ENCODE peak calls at places on chromosome 21, in four cellular contexts. One of them, this sample, is unnamed.
A peak's percentile ranks its signal among the peaks of the same experiment; 100 is the strongest.

GRCh38 chr21:33685613-33686197 is 43.4 kb downstream of the ITSN1 start:
- DNase-seq in NB4: no peak
- DNase-seq in HepG2: peak; percentile 77
- DNase-seq in A549: no peak
- DNase-seq in this sample: peak; percentile 82

GRCh38 chr21:33949516-33950424 is 34.2 kb upstream of the ATP5PO start:
- DNase-seq in A549: no peak
- DNase-seq in NB4: peak; percentile 15
- DNase-seq in HepG2: no peak
- DNase-seq in this sample: no peak

GRCh38 chr21:27320868-27321267 is 354.0 kb upstream of the ADAMTS5 start:
- DNase-seq in A549: no peak
- DNase-seq in HepG2: no peak
- DNase-seq in NB4: no peak
- DNase-seq in this sample: no peak

GRCh38 chr21:14582934-14583628 is 37.0 kb upstream of the SAMSN1 start:
- DNase-seq in HepG2: no peak
- DNase-seq in NB4: no peak
- DNase-seq in A549: no peak
- DNase-seq in this sample: no peak

GRCh38 chr21:26470361-26471115 is 102.5 kb downstream of the CYYR1 start:
- DNase-seq in NB4: no peak
- DNase-seq in A549: no peak
- DNase-seq in HepG2: no peak
- DNase-seq in this sample: no peak

GRCh38 chr21:15414057-15414456 is 315.7 kb upstream of the USP25 start:
- DNase-seq in HepG2: no peak
- DNase-seq in A549: no peak
- DNase-seq in NB4: no peak
- DNase-seq in this sample: no peak

GRCh38 chr21:30232011-30232410 is 16.1 kb upstream of the CLDN8 start:
- DNase-seq in HepG2: no peak
- DNase-seq in NB4: no peak
- DNase-seq in A549: no peak
- DNase-seq in this sample: no peak

GRCh38 chr21:15495965-15496364 is 233.8 kb upstream of the USP25 start:
- DNase-seq in NB4: no peak
- DNase-seq in HepG2: peak; percentile 7
- DNase-seq in A549: no peak
- DNase-seq in this sample: peak; percentile 43

GRCh38 chr21:27314096-27314495 is 347.2 kb upstream of the ADAMTS5 start:
- DNase-seq in A549: no peak
- DNase-seq in NB4: no peak
- DNase-seq in HepG2: no peak
- DNase-seq in this sample: no peak

GRCh38 chr21:14119038-14119437 is 91.7 kb downstream of the LIPI start:
- DNase-seq in HepG2: no peak
- DNase-seq in NB4: peak; percentile 31
- DNase-seq in A549: peak; percentile 30
- DNase-seq in this sample: no peak

GRCh38 chr21:33945652-33946270 is 30.2 kb upstream of the ATP5PO start:
- DNase-seq in A549: no peak
- DNase-seq in NB4: no peak
- DNase-seq in HepG2: no peak
- DNase-seq in this sample: no peak

GRCh38 chr21:43609501-43610340 is 49.6 kb downstream of the HSF2BP start:
- DNase-seq in HepG2: peak; percentile 89
- DNase-seq in NB4: no peak
- DNase-seq in A549: peak; percentile 87
- DNase-seq in this sample: peak; percentile 93

GRCh38 chr21:16424331-16424749 is 694.6 kb downstream of the USP25 start:
- DNase-seq in NB4: no peak
- DNase-seq in HepG2: no peak
- DNase-seq in A549: peak; percentile 7
- DNase-seq in this sample: peak; percentile 77

GRCh38 chr21:27134513-27134912 is 167.6 kb upstream of the ADAMTS5 start:
- DNase-seq in NB4: no peak
- DNase-seq in A549: no peak
- DNase-seq in HepG2: no peak
- DNase-seq in this sample: no peak

GRCh38 chr21:19810779-19811178 is 1187.4 kb upstream of the NCAM2 start:
- DNase-seq in HepG2: no peak
- DNase-seq in NB4: peak; percentile 15
- DNase-seq in A549: no peak
- DNase-seq in this sample: peak; percentile 2

GRCh38 chr21:26070822-26071425 is 99.6 kb downstream of the APP start:
- DNase-seq in A549: peak; percentile 7
- DNase-seq in NB4: no peak
- DNase-seq in HepG2: no peak
- DNase-seq in this sample: peak; percentile 68

GRCh38 chr21:46151261-46151988 is 4.0 kb downstream of the FTCD start:
- DNase-seq in NB4: no peak
- DNase-seq in HepG2: no peak
- DNase-seq in A549: no peak
- DNase-seq in this sample: no peak

GRCh38 chr21:43866659-43867331 is 1.8 kb downstream of the AGPAT3 start:
- DNase-seq in HepG2: peak; percentile 88
- DNase-seq in NB4: no peak
- DNase-seq in A549: no peak
- DNase-seq in this sample: peak; percentile 18

GRCh38 chr21:31351438-31351837 is 7.4 kb upstream of the TIAM1 start:
- DNase-seq in HepG2: no peak
- DNase-seq in A549: no peak
- DNase-seq in NB4: no peak
- DNase-seq in this sample: no peak

GRCh38 chr21:33801424-33802405 is 113.9 kb downstream of the ATP5PO start:
- DNase-seq in A549: peak; percentile 71
- DNase-seq in NB4: peak; percentile 35
- DNase-seq in HepG2: peak; percentile 1
- DNase-seq in this sample: no peak

GRCh38 chr21:27582246-27582945 is 615.5 kb upstream of the ADAMTS5 start:
- DNase-seq in A549: no peak
- DNase-seq in HepG2: no peak
- DNase-seq in NB4: no peak
- DNase-seq in this sample: no peak

GRCh38 chr21:46096997-46097825 is 701 bp upstream of the COL6A2 start:
- DNase-seq in NB4: no peak
- DNase-seq in A549: no peak
- DNase-seq in HepG2: no peak
- DNase-seq in this sample: no peak

GRCh38 chr21:26148071-26148470 is 22.5 kb downstream of the APP start:
- DNase-seq in NB4: no peak
- DNase-seq in HepG2: no peak
- DNase-seq in A549: peak; percentile 9
- DNase-seq in this sample: peak; percentile 64

GRCh38 chr21:34877485-34878128 is 171.5 kb downstream of the RUNX1 start:
- DNase-seq in NB4: no peak
- DNase-seq in A549: no peak
- DNase-seq in HepG2: no peak
- DNase-seq in this sample: no peak

GRCh38 chr21:28867401-28867800 is 125.3 kb downstream of the LTN1 start:
- DNase-seq in HepG2: no peak
- DNase-seq in A549: no peak
- DNase-seq in NB4: no peak
- DNase-seq in this sample: no peak

GRCh38 chr21:46307625-46308024 is 16.0 kb downstream of the C21orf58 start:
- DNase-seq in HepG2: no peak
- DNase-seq in A549: no peak
- DNase-seq in NB4: no peak
- DNase-seq in this sample: no peak

GRCh38 chr21:33736569-33736968 is 94.3 kb downstream of the ITSN1 start:
- DNase-seq in HepG2: no peak
- DNase-seq in A549: no peak
- DNase-seq in NB4: no peak
- DNase-seq in this sample: no peak

GRCh38 chr21:35208810-35209517 is 159.9 kb upstream of the RUNX1 start:
- DNase-seq in NB4: no peak
- DNase-seq in A549: no peak
- DNase-seq in HepG2: no peak
- DNase-seq in this sample: no peak

GRCh38 chr21:26781331-26781730 is 63.9 kb downstream of the ADAMTS1 start:
- DNase-seq in HepG2: no peak
- DNase-seq in NB4: no peak
- DNase-seq in A549: no peak
- DNase-seq in this sample: no peak

GRCh38 chr21:29258626-29259335 is 39.9 kb upstream of the BACH1 start:
- DNase-seq in A549: peak; percentile 32
- DNase-seq in HepG2: peak; percentile 20
- DNase-seq in NB4: no peak
- DNase-seq in this sample: peak; percentile 61

GRCh38 chr21:33816148-33816547 is 99.5 kb downstream of the ATP5PO start:
- DNase-seq in A549: no peak
- DNase-seq in HepG2: no peak
- DNase-seq in NB4: no peak
- DNase-seq in this sample: no peak

GRCh38 chr21:28427356-28428022 is 565.2 kb downstream of the LTN1 start:
- DNase-seq in HepG2: no peak
- DNase-seq in A549: no peak
- DNase-seq in NB4: no peak
- DNase-seq in this sample: no peak

DNA sequence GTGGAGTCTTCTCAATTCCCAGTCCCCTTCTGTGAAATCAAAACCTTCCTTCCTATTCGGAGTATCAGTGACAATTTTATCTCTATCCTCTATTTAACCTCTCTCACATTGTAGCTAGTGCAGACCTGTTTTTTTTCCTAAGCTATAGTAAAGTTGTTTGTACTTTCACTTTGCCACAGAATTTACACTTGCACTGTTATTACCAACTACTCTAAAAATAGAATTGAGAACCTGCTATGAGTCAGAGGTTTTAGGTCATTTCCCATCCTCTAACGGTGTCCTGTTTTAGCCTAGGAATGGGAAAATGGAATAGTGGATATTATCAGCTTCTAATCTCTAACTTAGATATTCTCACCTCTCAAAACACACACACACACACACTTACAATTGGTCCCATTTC is 862.7 kb downstream of the NCAM2 start:
- DNase-seq in A549: no peak
- DNase-seq in HepG2: no peak
- DNase-seq in NB4: no peak
- DNase-seq in this sample: no peak
- TF ChIP-seq MAX in A549: no peak
- TF ChIP-seq MAX in HepG2: no peak
- TF ChIP-seq MAX in NB4: no peak
- TF ChIP-seq MAX in this sample: no peak

GRCh38 chr21:36990508-36991205 is 15.8 kb upstream of the RIPPLY3 start:
- DNase-seq in HepG2: no peak
- DNase-seq in NB4: no peak
- DNase-seq in A549: no peak
- DNase-seq in this sample: no peak
- H3K4me3 ChIP-seq in HepG2: no peak overlapping the region
- H3K4me3 ChIP-seq in NB4: peak overlapping the region; percentile 34
- H3K4me3 ChIP-seq in A549: peak overlapping the region; percentile 46
- H3K4me3 ChIP-seq in this sample: no peak overlapping the region

DNA sequence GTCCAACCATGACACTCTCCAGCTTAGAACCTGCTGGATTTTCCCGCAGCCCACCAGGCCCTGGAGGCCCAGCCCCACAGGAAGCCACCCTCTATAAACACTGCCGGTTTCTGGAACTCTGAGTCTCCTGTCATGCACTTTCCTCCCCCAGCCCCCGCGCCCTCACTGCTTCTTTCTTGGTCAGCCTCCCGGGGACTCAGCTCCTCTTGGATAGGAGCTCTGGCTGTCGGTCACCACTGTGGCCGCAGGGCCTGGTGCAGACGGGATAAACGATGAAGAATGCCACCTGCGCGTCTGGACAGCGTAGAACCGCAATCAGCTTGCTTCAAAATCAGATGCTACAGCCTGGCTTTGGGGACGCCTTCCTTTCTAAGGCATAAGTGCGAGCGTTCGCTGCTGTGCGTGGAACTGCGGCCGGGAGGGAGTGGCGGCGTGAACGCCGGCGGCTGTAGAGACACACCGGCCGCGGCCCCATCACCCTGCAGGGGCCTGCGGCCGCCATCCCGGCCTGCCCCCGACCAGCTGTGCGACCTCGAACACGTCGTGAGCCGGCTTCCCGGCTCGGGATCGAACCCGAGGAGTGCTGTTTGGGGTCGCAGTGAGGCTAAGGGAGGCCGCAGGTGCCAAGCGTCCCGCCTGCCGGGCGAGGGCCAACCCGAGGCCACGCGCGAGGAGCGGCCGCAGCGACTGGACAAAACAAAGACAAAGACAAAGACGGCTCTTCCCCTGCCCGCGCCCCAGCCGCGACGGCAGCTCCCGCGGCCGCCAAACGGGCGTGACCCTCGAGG is 728 bp downstream of the PTTG1IP start:
- DNase-seq in HepG2: no peak
- DNase-seq in A549: no peak
- DNase-seq in NB4: peak; percentile 60
- DNase-seq in this sample: peak; percentile 53
- TF ChIP-seq CTCF in HepG2: no peak
- TF ChIP-seq CTCF in A549: no peak
- TF ChIP-seq CTCF in NB4: no peak
- TF ChIP-seq CTCF in this sample: no peak

DNA sequence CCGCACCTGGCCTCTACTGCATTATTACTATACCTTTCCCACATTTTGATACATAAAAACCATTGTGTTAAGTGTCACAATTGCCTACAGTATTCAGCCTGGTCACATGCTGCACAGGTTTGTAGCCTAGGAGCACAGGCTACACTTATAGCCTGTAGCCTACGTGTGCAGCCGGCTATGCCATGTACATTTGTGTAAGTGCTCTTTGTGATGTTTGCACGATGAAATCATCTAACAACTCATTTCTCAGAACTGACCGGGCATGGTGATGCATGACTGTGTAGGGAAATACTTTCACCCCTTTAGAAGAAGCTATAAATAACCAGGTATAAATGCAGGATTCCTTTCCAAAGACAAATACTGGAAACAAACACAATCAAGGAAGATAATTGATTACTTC is 12.1 kb downstream of the ERG start:
- DNase-seq in NB4: no peak
- DNase-seq in A549: peak; percentile 16
- DNase-seq in HepG2: no peak
- DNase-seq in this sample: peak; percentile 78
- TF ChIP-seq MAX in NB4: no peak
- TF ChIP-seq MAX in A549: no peak
- TF ChIP-seq MAX in HepG2: no peak
- TF ChIP-seq MAX in this sample: no peak

GRCh38 chr21:41166947-41167346 is 1.0 kb upstream of the BACE2 start:
- DNase-seq in NB4: no peak
- DNase-seq in A549: no peak
- DNase-seq in HepG2: no peak
- DNase-seq in this sample: no peak
- H3K4me3 ChIP-seq in NB4: no peak overlapping the region
- H3K4me3 ChIP-seq in A549: peak overlapping the region; percentile 69
- H3K4me3 ChIP-seq in HepG2: no peak overlapping the region
- H3K4me3 ChIP-seq in this sample: no peak overlapping the region